ENCODE peak calls at places on chromosomes 1 and 21, in seven cellular contexts. One of them, this sample, is unnamed.

GRCh38 chr1:76176020-76176419 is 101.5 kb downstream of the ST6GALNAC3 start:
- DNase-seq in heart left ventricle: no peak
- DNase-seq in AG04450: no peak
- DNase-seq in lower leg skin: no peak
- DNase-seq in cardiac muscle cell: no peak
- DNase-seq in coronary artery: no peak
- DNase-seq in IMR-90: no peak
- DNase-seq in this sample: no peak

GRCh38 chr1:119743776-119744597 is 24.7 kb downstream of the HMGCS2 start:
- DNase-seq in heart left ventricle: peak
- DNase-seq in AG04450: peak
- DNase-seq in lower leg skin: peak
- DNase-seq in cardiac muscle cell: peak
- DNase-seq in coronary artery: peak
- DNase-seq in IMR-90: peak
- DNase-seq in this sample: peak

GRCh38 chr1:162405800-162406199 is 6.1 kb downstream of the SH2D1B start:
- DNase-seq in heart left ventricle: no peak
- DNase-seq in AG04450: no peak
- DNase-seq in lower leg skin: no peak
- DNase-seq in cardiac muscle cell: no peak
- DNase-seq in coronary artery: no peak
- DNase-seq in IMR-90: no peak
- DNase-seq in this sample: no peak

GRCh38 chr1:182713939-182714338 is 29.6 kb upstream of the RGS8 start:
- DNase-seq in heart left ventricle: no peak
- DNase-seq in AG04450: no peak
- DNase-seq in lower leg skin: no peak
- DNase-seq in cardiac muscle cell: no peak
- DNase-seq in coronary artery: no peak
- DNase-seq in IMR-90: no peak
- DNase-seq in this sample: no peak

GRCh38 chr1:232174306-232174705 is 455.6 kb downstream of the SIPA1L2 start:
- DNase-seq in heart left ventricle: no peak
- DNase-seq in AG04450: no peak
- DNase-seq in lower leg skin: no peak
- DNase-seq in cardiac muscle cell: no peak
- DNase-seq in coronary artery: peak
- DNase-seq in IMR-90: no peak
- DNase-seq in this sample: no peak

GRCh38 chr1:232127190-232127589 is 500.6 kb downstream of the DISC1 start:
- DNase-seq in heart left ventricle: no peak
- DNase-seq in AG04450: peak
- DNase-seq in lower leg skin: no peak
- DNase-seq in cardiac muscle cell: no peak
- DNase-seq in coronary artery: no peak
- DNase-seq in IMR-90: peak
- DNase-seq in this sample: peak

GRCh38 chr1:18751425-18751824 is 108.0 kb downstream of the TAS1R2 start:
- DNase-seq in heart left ventricle: no peak
- DNase-seq in AG04450: no peak
- DNase-seq in lower leg skin: no peak
- DNase-seq in cardiac muscle cell: no peak
- DNase-seq in coronary artery: no peak
- DNase-seq in IMR-90: no peak
- DNase-seq in this sample: no peak

GRCh38 chr1:245823408-245824147 is 668.8 kb downstream of the KIF26B start:
- DNase-seq in heart left ventricle: no peak
- DNase-seq in AG04450: peak
- DNase-seq in lower leg skin: no peak
- DNase-seq in cardiac muscle cell: no peak
- DNase-seq in coronary artery: no peak
- DNase-seq in IMR-90: no peak
- DNase-seq in this sample: peak

GRCh38 chr1:21933397-21934248 is 3.5 kb downstream of the HSPG2 start:
- DNase-seq in heart left ventricle: peak
- DNase-seq in AG04450: no peak
- DNase-seq in lower leg skin: peak
- DNase-seq in cardiac muscle cell: no peak
- DNase-seq in coronary artery: no peak
- DNase-seq in IMR-90: no peak
- DNase-seq in this sample: no peak

GRCh38 chr1:162682013-162682419 is 49.8 kb downstream of the DDR2 start:
- DNase-seq in heart left ventricle: no peak
- DNase-seq in AG04450: no peak
- DNase-seq in lower leg skin: no peak
- DNase-seq in cardiac muscle cell: no peak
- DNase-seq in coronary artery: no peak
- DNase-seq in IMR-90: no peak
- DNase-seq in this sample: no peak

GRCh38 chr21:14773777-14774345 is 227.7 kb upstream of the SAMSN1 start:
- DNase-seq in heart left ventricle: peak
- DNase-seq in AG04450: no peak
- DNase-seq in lower leg skin: no peak
- DNase-seq in cardiac muscle cell: peak
- DNase-seq in coronary artery: no peak
- DNase-seq in IMR-90: no peak
- DNase-seq in this sample: no peak

GRCh38 chr1:198176179-198176578 is 19.4 kb downstream of the NEK7 start:
- DNase-seq in heart left ventricle: no peak
- DNase-seq in AG04450: no peak
- DNase-seq in lower leg skin: no peak
- DNase-seq in cardiac muscle cell: no peak
- DNase-seq in coronary artery: no peak
- DNase-seq in IMR-90: no peak
- DNase-seq in this sample: no peak

GRCh38 chr1:15620155-15620545 is 2.9 kb downstream of the DDI2 start:
- DNase-seq in heart left ventricle: no peak
- DNase-seq in AG04450: no peak
- DNase-seq in lower leg skin: no peak
- DNase-seq in cardiac muscle cell: no peak
- DNase-seq in coronary artery: no peak
- DNase-seq in IMR-90: peak
- DNase-seq in this sample: peak

GRCh38 chr1:161691846-161692245 is 15.2 kb upstream of the FCRLA start:
- DNase-seq in heart left ventricle: no peak
- DNase-seq in AG04450: no peak
- DNase-seq in lower leg skin: no peak
- DNase-seq in cardiac muscle cell: no peak
- DNase-seq in coronary artery: no peak
- DNase-seq in IMR-90: no peak
- DNase-seq in this sample: no peak

GRCh38 chr1:15090373-15090772 is 63.2 kb upstream of the TMEM51 start:
- DNase-seq in heart left ventricle: peak
- DNase-seq in AG04450: no peak
- DNase-seq in lower leg skin: no peak
- DNase-seq in cardiac muscle cell: peak
- DNase-seq in coronary artery: no peak
- DNase-seq in IMR-90: no peak
- DNase-seq in this sample: no peak

GRCh38 chr21:28227881-28228623 is 764.6 kb downstream of the LTN1 start:
- DNase-seq in heart left ventricle: no peak
- DNase-seq in AG04450: no peak
- DNase-seq in lower leg skin: no peak
- DNase-seq in cardiac muscle cell: no peak
- DNase-seq in coronary artery: no peak
- DNase-seq in IMR-90: peak
- DNase-seq in this sample: peak

GRCh38 chr1:180230791-180231505 is 884 bp downstream of the LHX4 start:
- DNase-seq in heart left ventricle: no peak
- DNase-seq in AG04450: no peak
- DNase-seq in lower leg skin: no peak
- DNase-seq in cardiac muscle cell: peak
- DNase-seq in coronary artery: no peak
- DNase-seq in IMR-90: peak
- DNase-seq in this sample: peak

GRCh38 chr1:213568929-213569815 is 418.6 kb upstream of the PROX1 start:
- DNase-seq in heart left ventricle: no peak
- DNase-seq in AG04450: no peak
- DNase-seq in lower leg skin: no peak
- DNase-seq in cardiac muscle cell: no peak
- DNase-seq in coronary artery: no peak
- DNase-seq in IMR-90: no peak
- DNase-seq in this sample: no peak

GRCh38 chr1:220692436-220693228 is 2.5 kb downstream of the C1orf115 start:
- DNase-seq in heart left ventricle: no peak
- DNase-seq in AG04450: no peak
- DNase-seq in lower leg skin: no peak
- DNase-seq in cardiac muscle cell: no peak
- DNase-seq in coronary artery: no peak
- DNase-seq in IMR-90: no peak
- DNase-seq in this sample: peak

GRCh38 chr1:220687809-220688208 is 2.4 kb upstream of the C1orf115 start:
- DNase-seq in heart left ventricle: no peak
- DNase-seq in AG04450: no peak
- DNase-seq in lower leg skin: no peak
- DNase-seq in cardiac muscle cell: no peak
- DNase-seq in coronary artery: no peak
- DNase-seq in IMR-90: no peak
- DNase-seq in this sample: no peak

GRCh38 chr1:220690140-220691038 is at the start of gene C1orf115:
- DNase-seq in heart left ventricle: peak
- DNase-seq in AG04450: no peak
- DNase-seq in lower leg skin: peak
- DNase-seq in cardiac muscle cell: peak
- DNase-seq in coronary artery: peak
- DNase-seq in IMR-90: peak
- DNase-seq in this sample: peak

GRCh38 chr1:220689696-220690095 is 467 bp upstream of the C1orf115 start:
- DNase-seq in heart left ventricle: no peak
- DNase-seq in AG04450: no peak
- DNase-seq in lower leg skin: no peak
- DNase-seq in cardiac muscle cell: no peak
- DNase-seq in coronary artery: no peak
- DNase-seq in IMR-90: no peak
- DNase-seq in this sample: no peak

DNA sequence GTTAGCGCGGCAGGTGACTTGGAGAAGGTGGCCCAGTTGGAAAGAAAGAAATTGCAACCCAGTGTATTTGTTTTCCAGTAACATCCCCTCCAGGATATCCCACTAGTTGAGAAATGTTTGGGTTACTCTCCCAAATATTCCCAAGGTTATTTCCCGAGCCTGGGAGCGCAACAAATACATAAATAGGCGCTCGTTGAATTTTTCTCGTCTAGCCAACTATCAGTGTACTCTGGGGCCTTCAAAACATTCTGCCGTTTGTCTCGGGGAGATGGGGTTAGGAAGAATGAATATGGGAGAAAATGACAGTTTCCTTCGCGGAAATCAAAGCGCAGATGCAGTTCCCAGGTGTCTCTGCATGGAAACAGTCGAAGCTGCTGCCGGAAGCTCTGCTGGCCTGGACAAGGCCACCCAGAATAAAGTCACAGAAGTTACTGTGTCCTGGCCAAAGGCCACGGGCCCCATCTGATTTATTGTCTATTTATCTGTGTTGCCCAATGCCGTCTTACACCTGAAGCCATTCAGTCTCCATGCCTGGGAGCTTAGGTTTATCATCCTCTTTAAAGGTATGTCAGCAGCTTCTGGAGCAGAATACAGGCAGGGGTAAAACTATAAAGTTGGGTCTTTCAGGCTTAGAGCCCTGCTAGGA is 999 bp downstream of the C1orf115 start:
- DNase-seq in heart left ventricle: no peak
- DNase-seq in AG04450: no peak
- DNase-seq in lower leg skin: no peak
- DNase-seq in cardiac muscle cell: no peak
- DNase-seq in coronary artery: no peak
- DNase-seq in IMR-90: no peak
- DNase-seq in this sample: no peak
- H3K4me3 ChIP-seq in heart left ventricle: peak
- H3K4me3 ChIP-seq in AG04450: no peak
- H3K4me3 ChIP-seq in lower leg skin: no peak
- H3K4me3 ChIP-seq in cardiac muscle cell: peak
- H3K4me3 ChIP-seq in coronary artery: peak
- H3K4me3 ChIP-seq in IMR-90: no peak
- H3K4me3 ChIP-seq in this sample: no peak

GRCh38 chr1:156948708-156949107 is 28.3 kb downstream of the LRRC71 start:
- DNase-seq in heart left ventricle: peak
- DNase-seq in AG04450: no peak
- DNase-seq in lower leg skin: no peak
- DNase-seq in cardiac muscle cell: peak
- DNase-seq in coronary artery: no peak
- DNase-seq in IMR-90: no peak
- DNase-seq in this sample: no peak
- TF ChIP-seq CTCF in heart left ventricle: no peak
- TF ChIP-seq CTCF in AG04450: peak
- TF ChIP-seq CTCF in lower leg skin: no peak
- TF ChIP-seq CTCF in cardiac muscle cell: peak
- TF ChIP-seq CTCF in coronary artery: no peak
- TF ChIP-seq CTCF in IMR-90: no peak
- TF ChIP-seq CTCF in this sample: no peak

DNA sequence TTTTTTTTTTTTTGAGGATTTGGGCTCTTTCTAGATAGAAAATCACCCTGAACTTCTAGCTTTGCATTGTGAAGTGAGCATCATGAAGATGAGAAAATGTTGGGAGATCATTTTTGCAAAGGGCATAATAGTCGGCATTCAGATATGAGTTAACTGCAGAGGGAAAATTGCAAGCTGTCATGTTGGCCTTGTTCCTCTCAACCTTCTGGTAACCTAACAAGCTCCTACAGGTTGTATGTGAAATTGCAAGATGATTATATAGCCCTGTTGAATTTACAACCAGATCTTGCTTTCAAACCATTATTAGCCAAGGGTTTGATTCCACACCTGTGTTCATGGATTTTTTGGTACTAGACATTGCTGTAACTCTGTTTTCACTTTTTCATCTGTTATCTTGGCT is 2.2 kb downstream of the ELOA start:
- DNase-seq in heart left ventricle: no peak
- DNase-seq in AG04450: no peak
- DNase-seq in lower leg skin: no peak
- DNase-seq in cardiac muscle cell: no peak
- DNase-seq in coronary artery: no peak
- DNase-seq in IMR-90: peak
- DNase-seq in this sample: peak
- H3K4me3 ChIP-seq in heart left ventricle: no peak
- H3K4me3 ChIP-seq in AG04450: no peak
- H3K4me3 ChIP-seq in lower leg skin: no peak
- H3K4me3 ChIP-seq in cardiac muscle cell: no peak
- H3K4me3 ChIP-seq in coronary artery: no peak
- H3K4me3 ChIP-seq in IMR-90: no peak
- H3K4me3 ChIP-seq in this sample: peak

DNA sequence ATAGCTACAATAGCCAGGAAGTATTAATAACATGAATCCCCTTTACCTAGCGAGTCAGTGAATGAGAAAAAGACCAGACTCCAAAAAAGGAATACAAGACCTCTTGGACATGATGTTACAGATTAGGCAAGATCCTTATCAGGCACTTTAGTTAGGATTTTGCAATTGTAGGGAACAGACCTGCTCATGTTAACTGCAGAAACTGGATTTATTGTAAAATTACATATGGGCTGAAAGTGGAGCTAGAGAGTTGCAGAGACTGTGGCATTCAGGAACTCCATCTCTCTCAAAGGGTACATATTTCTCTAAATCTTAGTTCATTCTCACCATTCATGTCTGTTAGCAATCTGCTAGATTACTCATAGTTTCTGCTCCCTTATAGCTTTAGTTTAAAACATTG is 142.2 kb downstream of the PAPPA2 start:
- DNase-seq in heart left ventricle: no peak
- DNase-seq in AG04450: no peak
- DNase-seq in lower leg skin: no peak
- DNase-seq in cardiac muscle cell: no peak
- DNase-seq in coronary artery: no peak
- DNase-seq in IMR-90: no peak
- DNase-seq in this sample: peak
- TF ChIP-seq CTCF in heart left ventricle: no peak
- TF ChIP-seq CTCF in AG04450: no peak
- TF ChIP-seq CTCF in lower leg skin: no peak
- TF ChIP-seq CTCF in cardiac muscle cell: no peak
- TF ChIP-seq CTCF in coronary artery: no peak
- TF ChIP-seq CTCF in IMR-90: no peak
- TF ChIP-seq CTCF in this sample: peak

This sample was measured in AG10803.